ENCODE peak calls at places on chromosomes 4 and X, in six cellular contexts. A is mucosa of descending colon, D is progenitor cell of endocrine pancreas, N is gastrocnemius medialis, S is upper lobe of right lung, O is GM10248. Z is an unnamed sample.
A peak's percentile ranks its signal among the peaks of the same experiment; 100 is the strongest.

GRCh38 chrX:106933538-106933961 is 13.3 kb downstream of the CLDN2 start:
- DNase-seq in A (no peak), D (no peak), N (no peak), S (peak; percentile 65), O (no peak), Z (no peak)

GRCh38 chrX:10554612-10555270 is 65.6 kb downstream of the MID1 start:
- DNase-seq in A (no peak), D (no peak), N (no peak), S (no peak), O (no peak), Z (no peak)

GRCh38 chr4:10698172-10698571 is 13.6 kb upstream of the CLNK start:
- DNase-seq in A (no peak), D (no peak), N (no peak), S (no peak), O (no peak), Z (no peak)

GRCh38 chr4:148780426-148781005 is 338.3 kb upstream of the NR3C2 start:
- DNase-seq in A (no peak), D (no peak), N (no peak), S (no peak), O (no peak), Z (no peak)

GRCh38 chrX:121570072-121570841 is 522.8 kb downstream of the GLUD2 start:
- DNase-seq in A (no peak), D (no peak), N (no peak), S (no peak), O (no peak), Z (peak; percentile 55)

GRCh38 chrX:111568356-111568755 is 56.9 kb downstream of the SERTM2 start:
- DNase-seq in A (no peak), D (no peak), N (no peak), S (no peak), O (no peak), Z (no peak)

GRCh38 chrX:8192276-8192675 is 21.2 kb upstream of the VCX2 start:
- DNase-seq in A (no peak), D (no peak), N (no peak), S (no peak), O (no peak), Z (no peak)

GRCh38 chrX:15882704-15883539 is 28.3 kb upstream of the AP1S2 start:
- DNase-seq in A (no peak), D (no peak), N (no peak), S (no peak), O (no peak), Z (no peak)

GRCh38 chr4:6324999-6325790 is 55.5 kb downstream of the WFS1 start:
- DNase-seq in A (peak; percentile 65), D (no peak), N (no peak), S (peak; percentile 82), O (no peak), Z (no peak)

GRCh38 chr4:16443504-16444088 is 217.3 kb upstream of the TAPT1 start:
- DNase-seq in A (no peak), D (no peak), N (no peak), S (no peak), O (peak; percentile 31), Z (no peak)

GRCh38 chr4:140061194-140061593 is 92.8 kb downstream of the MAML3 start:
- DNase-seq in A (no peak), D (no peak), N (no peak), S (no peak), O (no peak), Z (no peak)

GRCh38 chr4:175614880-175615279 is 197.2 kb downstream of the GPM6A start:
- DNase-seq in A (no peak), D (no peak), N (no peak), S (no peak), O (no peak), Z (no peak)

GRCh38 chr4:54234497-54235205 is 5.6 kb downstream of the PDGFRA start:
- DNase-seq in A (no peak), D (no peak), N (no peak), S (no peak), O (no peak), Z (no peak)

GRCh38 chr4:85812776-85813175 is 337.8 kb downstream of the ARHGAP24 start:
- DNase-seq in A (no peak), D (no peak), N (no peak), S (no peak), O (no peak), Z (no peak)

DNA sequence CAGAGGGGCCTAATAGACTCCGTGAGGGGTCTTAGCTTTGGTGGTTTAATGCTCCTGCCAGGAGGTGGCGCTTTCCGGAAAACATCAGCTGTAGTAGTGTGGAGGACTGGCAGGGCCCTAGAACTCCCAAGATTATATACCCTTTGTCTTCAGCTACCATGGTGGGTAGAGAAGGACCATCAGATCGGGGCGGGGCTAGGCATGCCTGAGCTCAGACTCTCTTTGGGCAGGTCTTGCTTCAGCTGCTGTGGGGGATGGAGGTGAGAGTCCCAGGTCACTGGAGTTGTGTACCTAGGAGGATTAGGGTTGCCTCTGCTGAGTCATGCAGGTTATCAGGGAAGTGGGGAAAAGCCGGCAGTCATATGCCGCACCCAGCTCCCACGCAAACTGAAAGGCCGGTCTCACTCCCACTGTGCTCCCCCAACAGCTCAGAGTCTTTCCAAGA is 63.0 kb upstream of the AGA start:
- DNase-seq in A (no peak), D (no peak), N (no peak), S (no peak), O (no peak), Z (no peak)
- TF ChIP-seq CTCF in A (no peak), D (peak; percentile 19), N (no peak), S (no peak), O (peak; percentile 1), Z (no peak)

GRCh38 chr4:75892508-75892907 is 9.7 kb downstream of the PPEF2 start:
- DNase-seq in A (no peak), D (no peak), N (no peak), S (no peak), O (no peak), Z (no peak)
- TF ChIP-seq CTCF in A (no peak), D (peak; percentile 39), N (no peak), S (peak; percentile 12), O (no peak), Z (peak; percentile 22)

GRCh38 chrX:46978341-46979291 is 66.4 kb downstream of the JADE3 start:
- DNase-seq in A (peak; percentile 78), D (peak; percentile 24), N (peak; percentile 16), S (peak; percentile 79), O (peak; percentile 53), Z (no peak)
- TF ChIP-seq CTCF in A (peak; percentile 49), D (peak; percentile 61), N (peak; percentile 43), S (peak; percentile 62), O (peak; percentile 71), Z (peak; percentile 80)

DNA sequence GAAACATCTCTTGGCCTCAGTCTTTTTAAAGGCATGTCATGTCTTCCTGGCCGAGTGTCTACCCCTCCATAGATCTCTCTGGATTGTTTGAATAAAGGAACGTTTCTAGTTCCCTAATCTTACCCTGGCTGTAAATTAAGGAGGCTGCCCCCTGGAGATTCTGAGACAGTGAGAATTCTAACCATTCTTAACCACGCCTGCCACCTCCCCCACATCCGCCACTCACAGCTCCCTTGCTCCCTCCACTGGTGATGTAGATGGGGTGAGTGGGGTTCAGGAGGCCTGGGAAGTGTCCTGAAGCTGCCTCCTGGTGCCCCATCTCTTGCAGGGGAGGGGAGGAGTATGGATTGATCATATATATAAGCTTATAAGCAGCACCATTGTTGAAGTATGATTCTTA is 48.0 kb upstream of the TRIM2 start:
- DNase-seq in A (no peak), D (no peak), N (no peak), S (no peak), O (no peak), Z (no peak)
- TF ChIP-seq CTCF in A (no peak), D (no peak), N (no peak), S (no peak), O (peak; percentile 29), Z (peak; percentile 21)

DNA sequence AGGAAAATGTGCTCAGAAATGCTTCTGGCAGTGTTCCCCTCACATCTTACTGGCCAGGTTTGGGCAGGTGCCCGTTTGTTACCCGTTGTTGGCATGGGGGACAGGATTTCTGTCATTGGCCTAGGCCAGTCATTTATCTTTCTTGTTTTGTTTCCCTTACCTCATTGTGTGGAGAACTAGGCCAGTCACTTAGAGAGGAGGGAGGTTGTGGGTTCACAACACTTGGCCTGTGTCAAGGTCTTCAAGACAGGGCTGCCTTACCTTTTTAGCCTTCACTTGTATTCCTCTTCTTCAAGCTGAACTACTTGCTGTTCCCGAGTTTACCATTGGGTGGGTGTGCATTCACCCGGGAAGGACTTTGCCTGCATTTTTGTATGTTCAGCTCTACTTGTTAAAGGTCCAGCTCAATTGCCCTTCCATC is 17.7 kb downstream of the SNX25 start:
- DNase-seq in A (no peak), D (no peak), N (no peak), S (no peak), O (no peak), Z (no peak)
- TF ChIP-seq CTCF in A (no peak), D (no peak), N (no peak), S (no peak), O (no peak), Z (peak; percentile 44)

DNA sequence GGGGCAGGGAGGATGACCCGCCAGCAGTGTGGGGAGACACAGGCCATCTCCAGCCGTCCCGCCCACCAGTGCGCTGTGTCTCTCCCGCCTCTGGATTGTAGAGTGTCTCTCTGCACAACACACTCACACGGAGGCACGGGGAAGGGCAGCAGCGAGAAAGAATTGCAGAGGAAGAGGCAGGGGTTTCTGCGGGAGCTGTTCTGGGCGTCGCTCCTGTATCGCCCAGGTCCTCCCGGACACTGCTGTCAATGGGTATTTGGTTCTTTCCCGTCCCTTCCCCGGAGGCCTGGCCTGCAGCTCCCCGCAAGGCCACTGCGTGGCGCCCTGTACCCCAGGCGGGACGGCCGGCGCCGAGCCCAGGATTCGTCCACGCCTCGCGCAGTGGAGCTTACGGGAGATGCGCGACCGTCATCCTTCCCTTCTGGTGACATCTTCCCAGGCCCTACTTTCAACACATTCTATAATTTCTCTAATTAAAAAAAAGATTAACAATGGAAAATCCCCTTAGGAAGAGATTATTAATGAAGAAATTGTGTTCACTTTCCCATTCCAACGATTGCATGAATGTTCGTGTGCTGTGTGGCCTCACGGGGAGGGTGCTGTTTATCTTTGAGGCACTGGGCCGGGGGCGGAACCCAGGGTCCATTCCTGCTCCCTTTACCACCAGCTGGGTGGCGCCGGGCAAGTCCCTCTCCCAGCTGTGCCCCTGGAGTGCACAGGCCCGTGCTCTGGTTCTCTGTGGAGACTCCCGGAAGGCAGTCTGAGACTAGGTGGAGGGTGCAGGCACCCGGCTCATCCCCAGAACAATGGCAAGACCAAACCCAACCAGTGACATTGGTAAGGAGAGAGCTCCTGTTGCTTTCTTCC is 95.7 kb downstream of the CPZ start:
- DNase-seq in A (peak; percentile 59), D (peak; percentile 68), N (no peak), S (peak; percentile 65), O (no peak), Z (peak; percentile 71)
- TF ChIP-seq CTCF in A (peak; percentile 39), D (peak; percentile 87), N (no peak), S (peak; percentile 43), O (peak; percentile 20), Z (peak; percentile 75)

GRCh38 chr4:76748649-76749048 is 149.3 kb downstream of the SOWAHB start:
- DNase-seq in A (peak; percentile 56), D (no peak), N (no peak), S (no peak), O (no peak), Z (no peak)
- TF ChIP-seq CTCF in A (no peak), D (peak; percentile 44), N (no peak), S (peak; percentile 28), O (peak; percentile 48), Z (peak; percentile 79)

GRCh38 chr4:147733614-147734344 is 1.9 kb downstream of the ARHGAP10 start:
- DNase-seq in A (no peak), D (no peak), N (peak; percentile 85), S (no peak), O (no peak), Z (no peak)
- TF ChIP-seq CTCF in A (no peak), D (no peak), N (no peak), S (no peak), O (no peak), Z (peak; percentile 55)

GRCh38 chr4:152099555-152099954 is 338.7 kb upstream of the GATB start:
- DNase-seq in A (no peak), D (no peak), N (no peak), S (no peak), O (no peak), Z (no peak)
- TF ChIP-seq CTCF in A (no peak), D (no peak), N (no peak), S (no peak), O (no peak), Z (no peak)

Z was measured in chondrocyte.